ENCODE peak calls at places on chromosomes 6 and 20, in six cellular contexts. One of them, this sample, is unnamed.

GRCh38 chr6:130176378-130176777 is 46.4 kb downstream of the SAMD3 start:
- DNase-seq in left lung: no peak
- DNase-seq in fibroblast of lung: no peak
- DNase-seq in cardiac muscle cell: no peak
- DNase-seq in B cell: no peak
- DNase-seq in glutamatergic neuron: no peak
- DNase-seq in this sample: no peak

GRCh38 chr20:61126369-61127195 is 125.5 kb upstream of the CDH4 start:
- DNase-seq in left lung: no peak
- DNase-seq in fibroblast of lung: no peak
- DNase-seq in glutamatergic neuron: no peak
- DNase-seq in cardiac muscle cell: no peak
- DNase-seq in B cell: no peak
- DNase-seq in this sample: no peak

GRCh38 chr6:109002100-109002697 is 92.4 kb downstream of the SESN1 start:
- DNase-seq in glutamatergic neuron: no peak
- DNase-seq in fibroblast of lung: peak
- DNase-seq in B cell: no peak
- DNase-seq in cardiac muscle cell: peak
- DNase-seq in left lung: no peak
- DNase-seq in this sample: no peak

GRCh38 chr20:37504404-37505096 is 16.5 kb upstream of the NNAT start:
- DNase-seq in left lung: no peak
- DNase-seq in fibroblast of lung: no peak
- DNase-seq in glutamatergic neuron: no peak
- DNase-seq in cardiac muscle cell: no peak
- DNase-seq in B cell: no peak
- DNase-seq in this sample: no peak

GRCh38 chr6:85403331-85404015 is 46.4 kb upstream of the NT5E start:
- DNase-seq in B cell: no peak
- DNase-seq in fibroblast of lung: peak
- DNase-seq in left lung: no peak
- DNase-seq in glutamatergic neuron: no peak
- DNase-seq in cardiac muscle cell: peak
- DNase-seq in this sample: no peak

GRCh38 chr20:56003966-56004365 is 1.4 kb downstream of the CBLN4 start:
- DNase-seq in B cell: no peak
- DNase-seq in glutamatergic neuron: peak
- DNase-seq in left lung: peak
- DNase-seq in cardiac muscle cell: no peak
- DNase-seq in fibroblast of lung: peak
- DNase-seq in this sample: no peak

GRCh38 chr6:32942555-32942954 is 1.7 kb upstream of the HLA-DMB start:
- DNase-seq in B cell: no peak
- DNase-seq in fibroblast of lung: no peak
- DNase-seq in glutamatergic neuron: no peak
- DNase-seq in left lung: no peak
- DNase-seq in cardiac muscle cell: no peak
- DNase-seq in this sample: no peak

GRCh38 chr20:8129211-8129986 is 2.7 kb upstream of the PLCB1 start:
- DNase-seq in B cell: no peak
- DNase-seq in cardiac muscle cell: peak
- DNase-seq in left lung: no peak
- DNase-seq in fibroblast of lung: peak
- DNase-seq in glutamatergic neuron: no peak
- DNase-seq in this sample: no peak

GRCh38 chr6:14732845-14733757 is 512.8 kb upstream of the JARID2 start:
- DNase-seq in glutamatergic neuron: no peak
- DNase-seq in B cell: no peak
- DNase-seq in fibroblast of lung: peak
- DNase-seq in cardiac muscle cell: peak
- DNase-seq in left lung: no peak
- DNase-seq in this sample: no peak

GRCh38 chr6:84453499-84453898 is 226.1 kb upstream of the CEP162 start:
- DNase-seq in glutamatergic neuron: no peak
- DNase-seq in left lung: no peak
- DNase-seq in B cell: no peak
- DNase-seq in fibroblast of lung: no peak
- DNase-seq in cardiac muscle cell: peak
- DNase-seq in this sample: no peak

GRCh38 chr6:169340395-169340794 is 86.7 kb upstream of the THBS2 start:
- DNase-seq in fibroblast of lung: peak
- DNase-seq in B cell: no peak
- DNase-seq in glutamatergic neuron: no peak
- DNase-seq in cardiac muscle cell: no peak
- DNase-seq in left lung: no peak
- DNase-seq in this sample: no peak

GRCh38 chr20:44745560-44746366 is at the start of gene KCNK15:
- DNase-seq in cardiac muscle cell: peak
- DNase-seq in glutamatergic neuron: peak
- DNase-seq in left lung: peak
- DNase-seq in fibroblast of lung: peak
- DNase-seq in B cell: no peak
- DNase-seq in this sample: peak

GRCh38 chr6:138945354-138945753 is 42.7 kb downstream of the REPS1 start:
- DNase-seq in fibroblast of lung: no peak
- DNase-seq in glutamatergic neuron: peak
- DNase-seq in left lung: no peak
- DNase-seq in B cell: no peak
- DNase-seq in cardiac muscle cell: no peak
- DNase-seq in this sample: no peak
- TF ChIP-seq CTCF in fibroblast of lung: peak
- TF ChIP-seq CTCF in glutamatergic neuron: peak
- TF ChIP-seq CTCF in left lung: no peak
- TF ChIP-seq CTCF in B cell: no peak
- TF ChIP-seq CTCF in cardiac muscle cell: peak
- TF ChIP-seq CTCF in this sample: peak

GRCh38 chr6:38572186-38572813 is 67.4 kb downstream of the BTBD9 start:
- DNase-seq in B cell: no peak
- DNase-seq in cardiac muscle cell: peak
- DNase-seq in glutamatergic neuron: no peak
- DNase-seq in left lung: no peak
- DNase-seq in fibroblast of lung: no peak
- DNase-seq in this sample: no peak

GRCh38 chr6:38573800-38574395 is 65.8 kb downstream of the BTBD9 start:
- DNase-seq in B cell: no peak
- DNase-seq in cardiac muscle cell: peak
- DNase-seq in left lung: no peak
- DNase-seq in glutamatergic neuron: no peak
- DNase-seq in fibroblast of lung: peak
- DNase-seq in this sample: no peak

GRCh38 chr6:38567436-38567835 is 72.3 kb downstream of the BTBD9 start:
- DNase-seq in left lung: no peak
- DNase-seq in glutamatergic neuron: no peak
- DNase-seq in B cell: no peak
- DNase-seq in cardiac muscle cell: peak
- DNase-seq in fibroblast of lung: peak
- DNase-seq in this sample: peak

GRCh38 chr6:38571721-38572120 is 68.0 kb downstream of the BTBD9 start:
- DNase-seq in fibroblast of lung: no peak
- DNase-seq in B cell: no peak
- DNase-seq in glutamatergic neuron: no peak
- DNase-seq in left lung: no peak
- DNase-seq in cardiac muscle cell: no peak
- DNase-seq in this sample: no peak

GRCh38 chr6:38570750-38571149 is 69.0 kb downstream of the BTBD9 start:
- DNase-seq in B cell: no peak
- DNase-seq in glutamatergic neuron: no peak
- DNase-seq in cardiac muscle cell: peak
- DNase-seq in left lung: no peak
- DNase-seq in fibroblast of lung: no peak
- DNase-seq in this sample: no peak
- TF ChIP-seq CTCF in B cell: peak
- TF ChIP-seq CTCF in glutamatergic neuron: peak
- TF ChIP-seq CTCF in cardiac muscle cell: peak
- TF ChIP-seq CTCF in left lung: peak
- TF ChIP-seq CTCF in fibroblast of lung: peak
- TF ChIP-seq CTCF in this sample: peak

DNA sequence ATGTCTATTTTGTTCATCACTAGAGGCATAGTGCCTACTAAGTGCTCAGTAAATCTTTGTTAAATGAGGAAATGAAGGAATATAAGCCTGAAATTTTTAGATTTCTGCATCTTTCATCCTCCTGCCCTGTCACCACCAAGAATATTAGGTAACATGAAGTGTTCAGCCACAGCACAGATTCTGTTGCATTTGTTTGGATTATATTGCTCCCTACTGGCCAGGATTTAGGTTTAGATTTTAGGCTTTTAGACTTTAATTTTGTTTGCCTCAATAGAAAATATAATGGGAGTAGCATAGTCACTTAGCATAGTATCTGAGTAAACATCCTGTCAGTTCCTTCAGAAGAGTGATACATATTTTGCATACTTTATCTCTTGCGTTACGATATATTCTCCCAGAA is 14.2 kb downstream of the FARS2 start:
- DNase-seq in left lung: no peak
- DNase-seq in glutamatergic neuron: no peak
- DNase-seq in B cell: no peak
- DNase-seq in fibroblast of lung: no peak
- DNase-seq in cardiac muscle cell: peak
- DNase-seq in this sample: no peak
- TF ChIP-seq CTCF in left lung: no peak
- TF ChIP-seq CTCF in glutamatergic neuron: no peak
- TF ChIP-seq CTCF in B cell: no peak
- TF ChIP-seq CTCF in fibroblast of lung: no peak
- TF ChIP-seq CTCF in cardiac muscle cell: peak
- TF ChIP-seq CTCF in this sample: no peak

GRCh38 chr6:122248001-122248669 is 151.3 kb upstream of the HSF2 start:
- DNase-seq in B cell: no peak
- DNase-seq in cardiac muscle cell: no peak
- DNase-seq in fibroblast of lung: no peak
- DNase-seq in glutamatergic neuron: no peak
- DNase-seq in left lung: peak
- DNase-seq in this sample: no peak
- TF ChIP-seq CTCF in B cell: no peak
- TF ChIP-seq CTCF in cardiac muscle cell: no peak
- TF ChIP-seq CTCF in fibroblast of lung: no peak
- TF ChIP-seq CTCF in glutamatergic neuron: no peak
- TF ChIP-seq CTCF in left lung: no peak
- TF ChIP-seq CTCF in this sample: no peak